ENCODE peak calls at places on chromosomes 12 and 14, in nine cellular contexts. X is K562; B is stimulated activated CD4-positive, alpha-beta T cell treated with anti-CD3 and anti-CD28 coated beads, Interleukin-12 subunit alpha, Interleukin-12 subunit beta, amount 100 ng/mL, for 48 hours; G is AG10803; F is iPS-NIHi11; D is HS-5; Q is NCI-H2081; E is activated T-cell treated with anti-CD3 and anti-CD28 coated beads, Interleukin-2, amount 50 U/mL, for 1 hour; C is A549. L is an unnamed sample.

GRCh38 chr12:62603061-62603810 is 136.6 kb downstream of the MON2 start:
- DNase-seq in X (peak), B (peak), G (peak), F (peak), D (peak), Q (peak), E (peak), C (peak), L (peak)

GRCh38 chr12:93205361-93205760 is 172.4 kb upstream of the NUDT4 start:
- DNase-seq in X (no peak), B (no peak), G (no peak), F (no peak), D (no peak), Q (no peak), E (no peak), C (no peak), L (no peak)

GRCh38 chr14:90629471-90629870 is 186.8 kb downstream of the TTC7B start:
- DNase-seq in X (no peak), B (no peak), G (no peak), F (no peak), D (no peak), Q (no peak), E (no peak), C (no peak), L (no peak)

GRCh38 chr12:22971771-22972191 is 346.8 kb downstream of the ETNK1 start:
- DNase-seq in X (no peak), B (no peak), G (peak), F (no peak), D (no peak), Q (no peak), E (no peak), C (no peak), L (no peak)

GRCh38 chr14:53193193-53193592 is 40.1 kb upstream of the DDHD1 start:
- DNase-seq in X (no peak), B (no peak), G (peak), F (no peak), D (no peak), Q (no peak), E (no peak), C (no peak), L (no peak)

GRCh38 chr12:124683330-124683662 is 115.9 kb upstream of the NCOR2 start:
- DNase-seq in X (no peak), B (no peak), G (no peak), F (no peak), D (no peak), Q (no peak), E (no peak), C (peak), L (no peak)

GRCh38 chr12:54744590-54744989 is 96.4 kb upstream of the DCD start:
- DNase-seq in X (no peak), B (no peak), G (no peak), F (no peak), D (no peak), Q (no peak), E (no peak), C (no peak), L (no peak)

GRCh38 chr12:110885152-110885840 is 35.1 kb downstream of the MYL2 start:
- DNase-seq in X (no peak), B (no peak), G (no peak), F (no peak), D (no peak), Q (no peak), E (no peak), C (no peak), L (no peak)

GRCh38 chr14:34742509-34743115 is 28.2 kb upstream of the CFL2 start:
- DNase-seq in X (no peak), B (no peak), G (no peak), F (no peak), D (no peak), Q (no peak), E (no peak), C (no peak), L (no peak)

GRCh38 chr12:56880416-56881035 is 53.7 kb downstream of the SDR9C7 start:
- DNase-seq in X (no peak), B (no peak), G (peak), F (no peak), D (peak), Q (no peak), E (no peak), C (no peak), L (no peak)

GRCh38 chr12:41466762-41467270 is 278.7 kb downstream of the PDZRN4 start:
- DNase-seq in X (no peak), B (no peak), G (no peak), F (peak), D (no peak), Q (no peak), E (no peak), C (no peak), L (no peak)

GRCh38 chr12:25552681-25553080 is 402 bp downstream of the LMNTD1 start:
- DNase-seq in X (no peak), B (no peak), G (peak), F (no peak), D (no peak), Q (no peak), E (no peak), C (no peak), L (no peak)

GRCh38 chr12:123270380-123271181 is 1.1 kb downstream of the CDK2AP1 start:
- DNase-seq in X (peak), B (no peak), G (peak), F (no peak), D (no peak), Q (no peak), E (no peak), C (no peak), L (no peak)

GRCh38 chr12:79549531-79550271 is 141.1 kb downstream of the PAWR start:
- DNase-seq in X (no peak), B (no peak), G (peak), F (no peak), D (no peak), Q (no peak), E (no peak), C (no peak), L (no peak)

GRCh38 chr14:67589212-67589770 is 10.8 kb downstream of the PIGH start:
- DNase-seq in X (no peak), B (no peak), G (no peak), F (no peak), D (no peak), Q (no peak), E (no peak), C (no peak), L (no peak)

GRCh38 chr12:19945559-19946485 is 422.5 kb upstream of the PDE3A start:
- DNase-seq in X (no peak), B (no peak), G (peak), F (no peak), D (peak), Q (no peak), E (no peak), C (peak), L (no peak)

GRCh38 chr12:5264006-5264405 is 167.9 kb upstream of the NTF3 start:
- DNase-seq in X (no peak), B (no peak), G (no peak), F (no peak), D (no peak), Q (no peak), E (no peak), C (no peak), L (no peak)

GRCh38 chr14:88987516-88987915 is 163.1 kb downstream of the TTC8 start:
- DNase-seq in X (no peak), B (no peak), G (peak), F (no peak), D (no peak), Q (no peak), E (no peak), C (no peak), L (no peak)

GRCh38 chr14:77574446-77575125 is 41.9 kb downstream of the SPTLC2 start:
- DNase-seq in X (no peak), B (no peak), G (no peak), F (no peak), D (no peak), Q (no peak), E (no peak), C (no peak), L (no peak)

L was measured in Peyer's patch.